ENCODE peak calls at places on chromosomes 1 and 21, in ten cellular contexts. M is GM23338, A is body of pancreas, C is PC-3, S is fibroblast of lung, Q is OCI-LY7, F is bronchial epithelial cell, P is AG04450, W is mucosa of descending colon, D is mesenchymal stem cell. E is an unnamed sample.

GRCh38 chr1:4655674-4656532 is 1.5 kb downstream of the AJAP1 start:
- DNase-seq in M (no peak), A (peak; percentile 56), C (peak; percentile 27), S (peak; percentile 38), Q (peak; percentile 61), F (peak; percentile 30), P (no peak), W (peak; percentile 40), D (no peak), E (peak; percentile 83)

GRCh38 chr1:87208936-87209335 is 119.7 kb upstream of the LMO4 start:
- DNase-seq in M (no peak), A (no peak), C (no peak), S (no peak), Q (no peak), F (no peak), P (no peak), W (no peak), D (no peak), E (no peak)

GRCh38 chr1:42815938-42816599 is 853 bp upstream of the ERMAP start:
- DNase-seq in M (no peak), A (no peak), C (peak; percentile 14), S (peak; percentile 7), Q (peak; percentile 3), F (peak; percentile 28), P (no peak), W (no peak), D (peak; percentile 38), E (no peak)

GRCh38 chr1:233010164-233010563 is 59.8 kb downstream of the NTPCR start:
- DNase-seq in M (no peak), A (no peak), C (peak; percentile 76), S (peak; percentile 29), Q (no peak), F (no peak), P (no peak), W (no peak), D (peak; percentile 4), E (no peak)

GRCh38 chr1:66262233-66262632 is 271.7 kb upstream of the SGIP1 start:
- DNase-seq in M (no peak), A (no peak), C (peak; percentile 97), S (peak; percentile 76), Q (no peak), F (peak; percentile 93), P (no peak), W (no peak), D (peak; percentile 74), E (peak; percentile 55)

GRCh38 chr1:211741799-211742198 is 66.4 kb upstream of the NEK2 start:
- DNase-seq in M (no peak), A (no peak), C (peak; percentile 11), S (peak; percentile 77), Q (no peak), F (no peak), P (no peak), W (no peak), D (no peak), E (no peak)

GRCh38 chr21:41048141-41048540 is 119.8 kb upstream of the BACE2 start:
- DNase-seq in M (no peak), A (no peak), C (no peak), S (peak; percentile 37), Q (no peak), F (no peak), P (no peak), W (no peak), D (no peak), E (no peak)

GRCh38 chr1:240280560-240281322 is 189.1 kb downstream of the FMN2 start:
- DNase-seq in M (no peak), A (no peak), C (no peak), S (no peak), Q (no peak), F (no peak), P (no peak), W (no peak), D (no peak), E (no peak)

GRCh38 chr1:59484090-59484489 is 187.2 kb downstream of the FGGY start:
- DNase-seq in M (no peak), A (no peak), C (peak; percentile 85), S (peak; percentile 96), Q (no peak), F (peak; percentile 85), P (peak; percentile 67), W (no peak), D (peak; percentile 86), E (no peak)

GRCh38 chr1:23470282-23471070 is 13.5 kb downstream of the ASAP3 start:
- DNase-seq in M (no peak), A (peak; percentile 29), C (no peak), S (peak; percentile 91), Q (no peak), F (no peak), P (no peak), W (no peak), D (peak; percentile 44), E (no peak)

GRCh38 chr1:11245904-11246726 is 16.2 kb downstream of the MTOR start:
- DNase-seq in M (no peak), A (no peak), C (no peak), S (no peak), Q (no peak), F (no peak), P (no peak), W (no peak), D (no peak), E (no peak)

GRCh38 chr1:24965571-24965930 is 35.5 kb upstream of the RUNX3 start:
- DNase-seq in M (no peak), A (no peak), C (no peak), S (no peak), Q (no peak), F (no peak), P (no peak), W (no peak), D (no peak), E (no peak)
- H3K4me3 ChIP-seq in M (no peak overlapping the region), A (no peak overlapping the region), C (no peak overlapping the region), S (no peak overlapping the region), Q (peak overlapping the region; percentile 61), F (no peak overlapping the region), P (no peak overlapping the region), W (no peak overlapping the region), D (no peak overlapping the region), E (no peak overlapping the region)

GRCh38 chr21:44920694-44921604 is at the start of gene ITGB2:
- DNase-seq in M (peak; percentile 36), A (peak; percentile 60), C (no peak), S (no peak), Q (peak; percentile 20), F (no peak), P (no peak), W (no peak), D (no peak), E (no peak)
- H3K4me3 ChIP-seq in M (peak within 1 kb of the TSS; percentile 48), A (no peak within 1 kb of the TSS), C (no peak within 1 kb of the TSS), S (no peak within 1 kb of the TSS), Q (no peak within 1 kb of the TSS), F (no peak within 1 kb of the TSS), P (no peak within 1 kb of the TSS), W (no peak within 1 kb of the TSS), D (no peak within 1 kb of the TSS), E (no peak within 1 kb of the TSS)

DNA sequence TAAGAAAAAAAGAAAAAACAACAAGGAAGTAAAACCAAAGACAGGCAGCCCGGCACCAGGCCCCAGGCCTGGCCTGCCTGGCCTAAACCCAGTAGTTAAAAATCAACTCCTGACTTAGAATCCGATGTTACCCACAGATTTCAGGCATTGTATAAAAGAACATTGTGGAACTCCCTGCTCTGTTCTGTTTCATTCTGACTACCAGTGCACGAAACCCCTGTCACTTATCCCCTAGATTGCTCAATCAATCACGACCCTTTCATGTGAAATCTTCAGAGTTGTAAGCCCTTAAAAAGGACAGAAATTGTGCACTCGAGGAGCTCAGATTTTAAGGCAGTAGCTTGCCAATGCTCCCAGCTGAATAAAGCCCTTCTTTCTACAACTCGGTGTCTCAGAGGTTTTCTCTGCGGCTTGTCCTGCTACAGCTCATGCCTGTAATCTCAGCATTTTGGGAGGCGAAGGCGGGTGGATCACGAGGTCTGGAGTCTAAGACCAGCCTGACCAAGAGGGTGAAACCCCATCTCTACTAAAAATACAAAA is 15.6 kb upstream of the MYOCOS start:
- DNase-seq in M (no peak), A (peak; percentile 12), C (no peak), S (no peak), Q (no peak), F (no peak), P (no peak), W (no peak), D (no peak), E (no peak)
- H3K4me3 ChIP-seq in M (no peak overlapping the region), A (no peak overlapping the region), C (no peak overlapping the region), S (no peak overlapping the region), Q (no peak overlapping the region), F (no peak overlapping the region), P (no peak overlapping the region), W (no peak overlapping the region), D (no peak overlapping the region), E (no peak overlapping the region)

DNA sequence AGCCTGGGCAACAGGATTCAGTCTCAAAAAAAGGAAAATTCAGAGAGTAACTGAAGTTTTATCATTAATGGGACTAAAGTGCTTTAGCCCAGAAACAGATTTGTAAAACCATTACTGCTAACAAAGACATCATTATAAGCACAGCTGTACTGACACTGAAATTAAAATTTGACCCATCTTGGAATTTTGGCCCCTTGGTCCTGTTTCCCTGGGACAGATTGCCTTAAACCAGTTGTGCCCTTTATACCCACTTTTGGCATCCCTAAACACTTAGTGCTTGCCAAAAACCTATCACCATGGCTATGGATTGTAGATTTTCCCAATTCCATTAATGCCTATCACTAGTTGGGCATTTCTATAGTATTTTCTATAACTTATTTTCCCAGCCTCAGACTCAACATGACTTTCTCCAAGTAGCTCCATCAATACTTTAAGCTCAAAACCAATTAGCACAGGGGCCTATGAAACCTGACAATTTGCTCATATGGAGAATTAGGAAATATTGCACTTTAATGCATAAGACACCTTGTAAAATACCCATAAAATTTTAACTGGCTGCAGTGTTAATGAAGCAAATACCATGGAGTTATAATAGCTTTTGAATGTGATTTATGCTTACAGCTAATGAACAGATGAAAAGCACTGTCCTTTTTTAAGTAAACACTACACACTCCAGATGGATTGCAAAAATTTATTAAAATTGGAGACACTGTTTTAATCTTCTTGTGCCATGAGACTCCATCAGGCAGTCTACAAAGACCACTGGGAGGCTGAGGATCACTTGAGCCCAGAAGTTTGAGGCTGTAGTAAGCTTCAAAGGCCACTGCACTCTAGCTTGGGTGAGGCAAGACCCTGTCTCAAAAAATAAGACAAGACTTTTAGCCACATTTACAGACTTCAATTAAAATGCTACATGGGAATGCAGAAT is 4.3 kb downstream of the GAS5 start:
- DNase-seq in M (no peak), A (no peak), C (no peak), S (no peak), Q (peak; percentile 20), F (no peak), P (no peak), W (no peak), D (no peak), E (no peak)
- H3K4me3 ChIP-seq in M (peak overlapping the region; percentile 90), A (no peak overlapping the region), C (no peak overlapping the region), S (no peak overlapping the region), Q (peak overlapping the region; percentile 98), F (no peak overlapping the region), P (no peak overlapping the region), W (no peak overlapping the region), D (no peak overlapping the region), E (no peak overlapping the region)

E was measured in RWPE2.